ENCODE peak calls at places on chromosomes 3 and 15, in nine cellular contexts. One of them, this sample, is unnamed.

GRCh38 chr15:39741258-39741657 is 41.4 kb downstream of the FSIP1 start:
- DNase-seq in IMR-90: peak
- DNase-seq in CD8-positive, alpha-beta memory T cell: no peak
- DNase-seq in CD4-positive, CD25-positive, alpha-beta regulatory T cell: no peak
- DNase-seq in stomach: no peak
- DNase-seq in HepG2: no peak
- DNase-seq in A549: no peak
- DNase-seq in CD4-positive, alpha-beta T cell: no peak
- DNase-seq in ovary: no peak
- DNase-seq in this sample: no peak

GRCh38 chr3:48597408-48597800 is 2.3 kb upstream of the COL7A1 start:
- DNase-seq in A549: no peak
- DNase-seq in CD8-positive, alpha-beta memory T cell: no peak
- DNase-seq in stomach: no peak
- DNase-seq in CD4-positive, alpha-beta T cell: no peak
- DNase-seq in IMR-90: no peak
- DNase-seq in ovary: no peak
- DNase-seq in HepG2: no peak
- DNase-seq in CD4-positive, CD25-positive, alpha-beta regulatory T cell: no peak
- DNase-seq in this sample: no peak

GRCh38 chr15:73699249-73700040 is 15.3 kb downstream of the CD276 start:
- DNase-seq in ovary: no peak
- DNase-seq in CD8-positive, alpha-beta memory T cell: no peak
- DNase-seq in CD4-positive, alpha-beta T cell: no peak
- DNase-seq in IMR-90: no peak
- DNase-seq in CD4-positive, CD25-positive, alpha-beta regulatory T cell: no peak
- DNase-seq in HepG2: no peak
- DNase-seq in A549: no peak
- DNase-seq in stomach: no peak
- DNase-seq in this sample: no peak

GRCh38 chr3:150603090-150603887 is at the start of gene SELENOT:
- DNase-seq in A549: peak
- DNase-seq in CD4-positive, alpha-beta T cell: peak
- DNase-seq in CD8-positive, alpha-beta memory T cell: peak
- DNase-seq in ovary: peak
- DNase-seq in HepG2: peak
- DNase-seq in IMR-90: peak
- DNase-seq in stomach: peak
- DNase-seq in CD4-positive, CD25-positive, alpha-beta regulatory T cell: peak
- DNase-seq in this sample: peak

GRCh38 chr3:50381315-50381714 is 22.0 kb upstream of the TMEM115 start:
- DNase-seq in CD4-positive, CD25-positive, alpha-beta regulatory T cell: no peak
- DNase-seq in CD8-positive, alpha-beta memory T cell: no peak
- DNase-seq in ovary: no peak
- DNase-seq in IMR-90: no peak
- DNase-seq in A549: no peak
- DNase-seq in stomach: no peak
- DNase-seq in HepG2: no peak
- DNase-seq in CD4-positive, alpha-beta T cell: no peak
- DNase-seq in this sample: no peak

GRCh38 chr15:26662226-26662750 is 110.6 kb downstream of the GABRB3 start:
- DNase-seq in HepG2: no peak
- DNase-seq in CD4-positive, alpha-beta T cell: no peak
- DNase-seq in CD4-positive, CD25-positive, alpha-beta regulatory T cell: no peak
- DNase-seq in stomach: no peak
- DNase-seq in ovary: no peak
- DNase-seq in A549: no peak
- DNase-seq in CD8-positive, alpha-beta memory T cell: no peak
- DNase-seq in IMR-90: no peak
- DNase-seq in this sample: peak

GRCh38 chr3:152197451-152197850 is 71.3 kb upstream of the MBNL1 start:
- DNase-seq in ovary: no peak
- DNase-seq in stomach: no peak
- DNase-seq in IMR-90: peak
- DNase-seq in HepG2: no peak
- DNase-seq in CD4-positive, CD25-positive, alpha-beta regulatory T cell: peak
- DNase-seq in A549: no peak
- DNase-seq in CD8-positive, alpha-beta memory T cell: no peak
- DNase-seq in CD4-positive, alpha-beta T cell: no peak
- DNase-seq in this sample: no peak

GRCh38 chr3:115062009-115062408 is 85.1 kb downstream of the ZBTB20 start:
- DNase-seq in CD4-positive, CD25-positive, alpha-beta regulatory T cell: no peak
- DNase-seq in ovary: no peak
- DNase-seq in CD4-positive, alpha-beta T cell: no peak
- DNase-seq in HepG2: no peak
- DNase-seq in stomach: no peak
- DNase-seq in A549: no peak
- DNase-seq in CD8-positive, alpha-beta memory T cell: no peak
- DNase-seq in IMR-90: no peak
- DNase-seq in this sample: no peak

GRCh38 chr15:51212909-51213308 is 118.2 kb upstream of the TNFAIP8L3 start:
- DNase-seq in IMR-90: no peak
- DNase-seq in CD8-positive, alpha-beta memory T cell: no peak
- DNase-seq in ovary: no peak
- DNase-seq in CD4-positive, CD25-positive, alpha-beta regulatory T cell: no peak
- DNase-seq in stomach: no peak
- DNase-seq in HepG2: no peak
- DNase-seq in CD4-positive, alpha-beta T cell: no peak
- DNase-seq in A549: no peak
- DNase-seq in this sample: no peak

GRCh38 chr3:151770941-151771340 is 37.2 kb downstream of the AADACL2 start:
- DNase-seq in CD4-positive, CD25-positive, alpha-beta regulatory T cell: no peak
- DNase-seq in CD8-positive, alpha-beta memory T cell: no peak
- DNase-seq in HepG2: peak
- DNase-seq in ovary: peak
- DNase-seq in stomach: peak
- DNase-seq in A549: peak
- DNase-seq in IMR-90: no peak
- DNase-seq in CD4-positive, alpha-beta T cell: no peak
- DNase-seq in this sample: no peak

GRCh38 chr3:55203006-55203405 is 275.1 kb upstream of the LRTM1 start:
- DNase-seq in IMR-90: peak
- DNase-seq in HepG2: no peak
- DNase-seq in CD4-positive, alpha-beta T cell: no peak
- DNase-seq in A549: no peak
- DNase-seq in CD8-positive, alpha-beta memory T cell: no peak
- DNase-seq in ovary: no peak
- DNase-seq in stomach: no peak
- DNase-seq in CD4-positive, CD25-positive, alpha-beta regulatory T cell: no peak
- DNase-seq in this sample: no peak

GRCh38 chr15:84669726-84670125 is 11.7 kb upstream of the NMB start:
- DNase-seq in CD4-positive, alpha-beta T cell: no peak
- DNase-seq in IMR-90: peak
- DNase-seq in CD4-positive, CD25-positive, alpha-beta regulatory T cell: no peak
- DNase-seq in HepG2: no peak
- DNase-seq in A549: no peak
- DNase-seq in CD8-positive, alpha-beta memory T cell: no peak
- DNase-seq in stomach: no peak
- DNase-seq in ovary: no peak
- DNase-seq in this sample: no peak

GRCh38 chr3:45537960-45538640 is 56.5 kb upstream of the LIMD1 start:
- DNase-seq in CD8-positive, alpha-beta memory T cell: no peak
- DNase-seq in IMR-90: peak
- DNase-seq in A549: no peak
- DNase-seq in CD4-positive, alpha-beta T cell: no peak
- DNase-seq in CD4-positive, CD25-positive, alpha-beta regulatory T cell: no peak
- DNase-seq in HepG2: no peak
- DNase-seq in ovary: no peak
- DNase-seq in stomach: no peak
- DNase-seq in this sample: no peak

GRCh38 chr3:132660056-132660744 is at the start of gene UBA5:
- DNase-seq in CD4-positive, CD25-positive, alpha-beta regulatory T cell: peak
- DNase-seq in CD8-positive, alpha-beta memory T cell: peak
- DNase-seq in HepG2: peak
- DNase-seq in A549: peak
- DNase-seq in ovary: peak
- DNase-seq in IMR-90: peak
- DNase-seq in CD4-positive, alpha-beta T cell: peak
- DNase-seq in stomach: peak
- DNase-seq in this sample: peak

GRCh38 chr15:35963316-35963715 is 417.4 kb upstream of the DPH6 start:
- DNase-seq in stomach: no peak
- DNase-seq in CD4-positive, alpha-beta T cell: no peak
- DNase-seq in A549: no peak
- DNase-seq in CD4-positive, CD25-positive, alpha-beta regulatory T cell: no peak
- DNase-seq in IMR-90: no peak
- DNase-seq in ovary: no peak
- DNase-seq in CD8-positive, alpha-beta memory T cell: no peak
- DNase-seq in HepG2: no peak
- DNase-seq in this sample: no peak

GRCh38 chr15:43441316-43441715 is 51.6 kb downstream of the TP53BP1 start:
- DNase-seq in IMR-90: peak
- DNase-seq in CD4-positive, CD25-positive, alpha-beta regulatory T cell: peak
- DNase-seq in A549: peak
- DNase-seq in HepG2: peak
- DNase-seq in ovary: no peak
- DNase-seq in CD8-positive, alpha-beta memory T cell: no peak
- DNase-seq in stomach: no peak
- DNase-seq in CD4-positive, alpha-beta T cell: no peak
- DNase-seq in this sample: no peak

GRCh38 chr3:141686477-141687280 is 51.4 kb upstream of the RNF7 start:
- DNase-seq in IMR-90: peak
- DNase-seq in CD8-positive, alpha-beta memory T cell: no peak
- DNase-seq in CD4-positive, alpha-beta T cell: no peak
- DNase-seq in stomach: peak
- DNase-seq in HepG2: peak
- DNase-seq in ovary: peak
- DNase-seq in A549: peak
- DNase-seq in CD4-positive, CD25-positive, alpha-beta regulatory T cell: peak
- DNase-seq in this sample: no peak

GRCh38 chr15:75058127-75058905 is 34.9 kb downstream of the PPCDC start:
- DNase-seq in CD4-positive, CD25-positive, alpha-beta regulatory T cell: no peak
- DNase-seq in IMR-90: peak
- DNase-seq in CD8-positive, alpha-beta memory T cell: no peak
- DNase-seq in stomach: no peak
- DNase-seq in CD4-positive, alpha-beta T cell: no peak
- DNase-seq in A549: no peak
- DNase-seq in HepG2: peak
- DNase-seq in ovary: no peak
- DNase-seq in this sample: no peak

GRCh38 chr3:136984837-136985236 is 27.1 kb downstream of the IL20RB start:
- DNase-seq in CD8-positive, alpha-beta memory T cell: no peak
- DNase-seq in stomach: peak
- DNase-seq in IMR-90: peak
- DNase-seq in HepG2: no peak
- DNase-seq in A549: no peak
- DNase-seq in CD4-positive, alpha-beta T cell: no peak
- DNase-seq in CD4-positive, CD25-positive, alpha-beta regulatory T cell: peak
- DNase-seq in ovary: no peak
- DNase-seq in this sample: no peak

DNA sequence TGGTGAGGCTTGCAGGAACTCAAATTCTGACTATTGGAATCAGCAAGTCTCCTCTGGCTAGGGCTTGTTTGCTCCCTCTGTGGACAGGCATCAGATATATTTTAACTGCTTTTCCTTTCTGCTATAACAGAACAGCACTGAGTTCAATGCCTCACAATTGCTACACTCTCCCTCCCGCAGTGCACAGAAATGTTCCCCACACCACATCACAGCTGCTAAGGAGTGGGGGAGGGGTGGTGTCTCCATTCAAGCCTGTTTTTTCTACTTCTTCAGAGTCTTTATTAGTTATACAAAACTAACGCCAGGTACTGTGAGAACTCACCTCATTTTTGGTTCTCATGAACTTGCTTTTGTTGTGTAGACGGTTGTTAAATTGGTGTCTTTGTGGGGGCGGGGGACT is 68.5 kb downstream of the BCHE start:
- DNase-seq in CD4-positive, alpha-beta T cell: no peak
- DNase-seq in CD4-positive, CD25-positive, alpha-beta regulatory T cell: no peak
- DNase-seq in HepG2: no peak
- DNase-seq in stomach: no peak
- DNase-seq in ovary: no peak
- DNase-seq in CD8-positive, alpha-beta memory T cell: no peak
- DNase-seq in IMR-90: no peak
- DNase-seq in A549: no peak
- DNase-seq in this sample: no peak
- H3K27ac ChIP-seq in CD4-positive, alpha-beta T cell: no peak
- H3K27ac ChIP-seq in CD4-positive, CD25-positive, alpha-beta regulatory T cell: no peak
- H3K27ac ChIP-seq in HepG2: no peak
- H3K27ac ChIP-seq in stomach: no peak
- H3K27ac ChIP-seq in ovary: no peak
- H3K27ac ChIP-seq in CD8-positive, alpha-beta memory T cell: no peak
- H3K27ac ChIP-seq in IMR-90: no peak
- H3K27ac ChIP-seq in A549: no peak
- H3K27ac ChIP-seq in this sample: no peak

DNA sequence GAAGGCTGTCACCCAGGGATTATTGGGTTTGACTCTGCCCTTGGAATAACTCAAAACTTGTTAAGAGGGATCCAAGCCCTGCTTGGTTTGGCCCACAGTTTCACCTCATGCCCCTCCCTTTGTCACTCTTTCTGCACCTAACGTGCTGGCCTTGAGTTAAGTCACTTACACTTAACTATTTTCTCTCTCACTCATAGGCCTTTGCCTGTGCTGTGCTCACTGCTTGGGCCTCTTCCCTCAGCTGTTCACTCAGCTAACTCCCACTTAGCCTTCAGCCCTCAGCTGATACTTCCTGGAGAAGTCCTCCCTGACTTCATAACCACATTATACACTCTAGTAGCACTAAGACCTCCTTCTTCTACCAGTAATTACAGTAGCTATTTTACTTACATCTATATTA is 133.3 kb downstream of the CMSS1 start:
- DNase-seq in IMR-90: no peak
- DNase-seq in CD4-positive, alpha-beta T cell: no peak
- DNase-seq in CD4-positive, CD25-positive, alpha-beta regulatory T cell: no peak
- DNase-seq in stomach: no peak
- DNase-seq in ovary: no peak
- DNase-seq in A549: no peak
- DNase-seq in HepG2: no peak
- DNase-seq in CD8-positive, alpha-beta memory T cell: no peak
- DNase-seq in this sample: no peak
- H3K27ac ChIP-seq in IMR-90: peak
- H3K27ac ChIP-seq in CD4-positive, alpha-beta T cell: no peak
- H3K27ac ChIP-seq in CD4-positive, CD25-positive, alpha-beta regulatory T cell: no peak
- H3K27ac ChIP-seq in stomach: peak
- H3K27ac ChIP-seq in ovary: no peak
- H3K27ac ChIP-seq in A549: no peak
- H3K27ac ChIP-seq in HepG2: peak
- H3K27ac ChIP-seq in CD8-positive, alpha-beta memory T cell: no peak
- H3K27ac ChIP-seq in this sample: no peak

DNA sequence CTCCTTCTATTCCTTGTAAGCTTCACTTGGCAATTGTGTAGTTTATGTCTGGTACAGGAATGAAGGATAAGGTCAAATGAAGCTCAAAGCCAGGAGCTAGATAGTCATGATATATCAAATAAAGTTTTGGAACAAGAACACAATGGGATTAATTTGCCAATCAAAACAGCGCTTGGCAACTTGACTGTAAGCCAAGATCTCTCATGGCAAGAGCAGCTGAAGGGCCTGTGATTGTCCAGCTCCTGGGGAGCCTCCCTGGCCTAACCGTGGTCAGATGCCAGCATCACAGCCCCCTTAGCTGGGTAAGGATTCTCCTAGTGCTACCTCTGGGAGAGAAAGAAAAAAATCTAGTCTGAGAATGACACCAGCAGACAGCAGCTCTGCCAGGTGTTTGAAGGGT is 97.2 kb downstream of the LIPC start:
- DNase-seq in ovary: no peak
- DNase-seq in stomach: no peak
- DNase-seq in CD4-positive, CD25-positive, alpha-beta regulatory T cell: no peak
- DNase-seq in CD8-positive, alpha-beta memory T cell: no peak
- DNase-seq in IMR-90: no peak
- DNase-seq in CD4-positive, alpha-beta T cell: no peak
- DNase-seq in A549: no peak
- DNase-seq in HepG2: no peak
- DNase-seq in this sample: no peak
- H3K27ac ChIP-seq in ovary: no peak
- H3K27ac ChIP-seq in stomach: peak
- H3K27ac ChIP-seq in CD4-positive, CD25-positive, alpha-beta regulatory T cell: no peak
- H3K27ac ChIP-seq in CD8-positive, alpha-beta memory T cell: no peak
- H3K27ac ChIP-seq in IMR-90: no peak
- H3K27ac ChIP-seq in CD4-positive, alpha-beta T cell: no peak
- H3K27ac ChIP-seq in A549: peak
- H3K27ac ChIP-seq in HepG2: peak
- H3K27ac ChIP-seq in this sample: no peak

GRCh38 chr3:16476636-16477035 is 36.9 kb downstream of the RFTN1 start:
- DNase-seq in ovary: no peak
- DNase-seq in stomach: no peak
- DNase-seq in HepG2: no peak
- DNase-seq in IMR-90: peak
- DNase-seq in CD8-positive, alpha-beta memory T cell: no peak
- DNase-seq in A549: no peak
- DNase-seq in CD4-positive, CD25-positive, alpha-beta regulatory T cell: no peak
- DNase-seq in CD4-positive, alpha-beta T cell: no peak
- DNase-seq in this sample: no peak
- H3K27ac ChIP-seq in ovary: no peak
- H3K27ac ChIP-seq in stomach: peak
- H3K27ac ChIP-seq in HepG2: no peak
- H3K27ac ChIP-seq in IMR-90: peak
- H3K27ac ChIP-seq in CD8-positive, alpha-beta memory T cell: no peak
- H3K27ac ChIP-seq in A549: peak
- H3K27ac ChIP-seq in CD4-positive, CD25-positive, alpha-beta regulatory T cell: no peak
- H3K27ac ChIP-seq in CD4-positive, alpha-beta T cell: no peak
- H3K27ac ChIP-seq in this sample: no peak